ENCODE peak calls at places on chromosome 22, in ten cellular contexts. K, A, I, X, S, R, Z, L, W and Q are unnamed samples.

GRCh38 chr22:19880786-19881569 is 26.3 kb upstream of the GNB1L start:
- DNase-seq in K (peak; percentile 41), A (no peak), I (peak; percentile 84), X (no peak), S (peak; percentile 97), R (peak; percentile 92), Z (no peak), L (no peak), W (peak; percentile 96), Q (peak; percentile 99)

GRCh38 chr22:49425356-49425755 is 402.3 kb downstream of the BRD1 start:
- DNase-seq in K (no peak), A (no peak), I (no peak), X (no peak), S (no peak), R (no peak), Z (no peak), L (no peak), W (no peak), Q (no peak)

GRCh38 chr22:21965762-21966288 is 13.2 kb upstream of the PPM1F start:
- DNase-seq in K (no peak), A (no peak), I (no peak), X (no peak), S (no peak), R (no peak), Z (no peak), L (no peak), W (no peak), Q (no peak)

GRCh38 chr22:44244265-44244822 is 63.6 kb downstream of the PARVG start:
- DNase-seq in K (no peak), A (no peak), I (peak; percentile 16), X (no peak), S (no peak), R (no peak), Z (no peak), L (no peak), W (no peak), Q (no peak)

GRCh38 chr22:50507421-50507990 is at the start of gene LMF2:
- DNase-seq in K (no peak), A (no peak), I (peak; percentile 91), X (peak; percentile 92), S (no peak), R (peak; percentile 91), Z (peak; percentile 94), L (peak; percentile 89), W (no peak), Q (peak; percentile 82)

GRCh38 chr22:23696326-23696851 is 5.6 kb downstream of the RGL4 start:
- DNase-seq in K (no peak), A (peak; percentile 25), I (no peak), X (peak; percentile 82), S (no peak), R (no peak), Z (no peak), L (no peak), W (no peak), Q (no peak)

GRCh38 chr22:25700996-25701815 is 40.8 kb upstream of the MYO18B start:
- DNase-seq in K (no peak), A (no peak), I (no peak), X (no peak), S (peak; percentile 18), R (no peak), Z (peak; percentile 30), L (peak; percentile 54), W (peak; percentile 31), Q (peak; percentile 4)

GRCh38 chr22:49100764-49101163 is 726.9 kb downstream of the BRD1 start:
- DNase-seq in K (no peak), A (no peak), I (no peak), X (no peak), S (no peak), R (no peak), Z (no peak), L (no peak), W (no peak), Q (no peak)

GRCh38 chr22:36819112-36819511 is 2.3 kb upstream of the PVALB start:
- DNase-seq in K (no peak), A (no peak), I (no peak), X (no peak), S (no peak), R (no peak), Z (no peak), L (no peak), W (no peak), Q (no peak)
- H3K27me3 ChIP-seq in K (peaks cover 18% of the 10 kb centered on the region), A (peaks cover 29% of the 10 kb centered on the region), I (peaks cover 88% of the 10 kb centered on the region), X (peaks cover 34% of the 10 kb centered on the region), S (peaks cover 57% of the 10 kb centered on the region), R (peaks cover 67% of the 10 kb centered on the region), Z (peaks cover 63% of the 10 kb centered on the region), L (peaks cover 74% of the 10 kb centered on the region), W (peaks cover 64% of the 10 kb centered on the region), Q (peaks cover 58% of the 10 kb centered on the region)

GRCh38 chr22:29314074-29314473 is 1.4 kb downstream of the RASL10A start:
- DNase-seq in K (no peak), A (no peak), I (no peak), X (no peak), S (no peak), R (no peak), Z (no peak), L (peak; percentile 64), W (no peak), Q (peak; percentile 39)

GRCh38 chr22:29313126-29314071 is 2.1 kb downstream of the RASL10A start:
- DNase-seq in K (peak; percentile 34), A (no peak), I (no peak), X (no peak), S (no peak), R (no peak), Z (peak; percentile 52), L (no peak), W (peak; percentile 68), Q (no peak)

GRCh38 chr22:29310863-29311339 is 4.5 kb downstream of the GAS2L1 start:
- DNase-seq in K (peak; percentile 75), A (no peak), I (peak; percentile 98), X (peak; percentile 28), S (peak; percentile 92), R (peak; percentile 93), Z (peak; percentile 95), L (peak; percentile 65), W (peak; percentile 83), Q (peak; percentile 98)

GRCh38 chr22:29311468-29312217 is 3.9 kb downstream of the RASL10A start:
- DNase-seq in K (no peak), A (no peak), I (no peak), X (no peak), S (no peak), R (no peak), Z (peak; percentile 55), L (no peak), W (no peak), Q (peak; percentile 47)

DNA sequence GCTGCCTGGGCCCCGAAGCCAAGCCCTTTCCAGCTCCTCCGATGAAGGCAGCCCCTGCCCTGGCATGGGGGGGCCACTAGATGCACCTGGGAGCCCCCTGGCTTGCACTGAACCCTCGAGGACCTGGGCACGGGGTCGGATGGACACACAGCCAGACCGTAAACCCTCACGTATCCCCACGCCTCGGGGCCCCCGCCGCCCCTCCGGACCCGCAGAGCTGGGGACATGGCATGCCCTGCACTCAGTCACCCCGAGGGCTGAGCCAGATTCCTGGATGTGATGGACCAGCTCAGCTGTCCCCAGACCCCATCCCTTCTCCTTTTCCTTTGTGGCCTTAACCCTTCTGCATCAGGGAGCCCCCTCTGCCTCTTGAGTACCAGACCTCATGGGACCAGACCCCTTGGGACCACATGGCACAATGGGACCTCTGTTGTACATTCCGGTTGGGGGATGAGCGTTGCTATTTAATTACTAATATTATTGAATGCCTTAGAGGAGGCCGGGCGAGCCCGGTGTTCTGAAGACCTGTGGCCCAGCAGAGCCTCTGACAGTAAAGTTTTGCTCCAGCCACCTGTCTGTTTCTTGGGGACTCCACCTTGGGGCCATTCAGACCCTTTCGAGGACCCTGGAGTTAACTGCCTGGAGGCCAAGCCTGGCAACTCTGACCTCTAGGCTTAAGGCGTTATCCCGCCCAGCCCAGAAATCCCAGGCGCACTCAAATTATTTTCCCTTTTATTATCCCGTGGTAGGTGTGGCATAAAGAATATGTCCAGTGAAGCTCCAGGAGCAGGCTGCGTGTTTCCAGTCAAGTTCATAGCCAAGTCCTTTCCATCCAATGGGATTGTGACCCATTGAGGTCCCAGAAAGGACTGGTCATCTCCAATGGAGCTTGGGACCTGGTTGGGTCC is 3.0 kb downstream of the RASL10A start:
- DNase-seq in K (no peak), A (no peak), I (no peak), X (no peak), S (no peak), R (no peak), Z (no peak), L (no peak), W (no peak), Q (peak; percentile 37)
- H3K4me3 ChIP-seq in K (no peak overlapping the region), A (no peak overlapping the region), I (no peak overlapping the region), X (no peak overlapping the region), S (no peak overlapping the region), R (no peak overlapping the region), Z (no peak overlapping the region), L (no peak overlapping the region), W (no peak overlapping the region), Q (no peak overlapping the region)

GRCh38 chr22:17861909-17862308 is 87.6 kb upstream of the BID start:
- DNase-seq in K (no peak), A (no peak), I (no peak), X (no peak), S (no peak), R (no peak), Z (no peak), L (no peak), W (no peak), Q (no peak)

GRCh38 chr22:17860220-17860965 is 86.1 kb upstream of the BID start:
- DNase-seq in K (no peak), A (no peak), I (no peak), X (no peak), S (no peak), R (no peak), Z (no peak), L (no peak), W (no peak), Q (no peak)

GRCh38 chr22:17865183-17866055 is 91.2 kb upstream of the BID start:
- DNase-seq in K (no peak), A (no peak), I (no peak), X (no peak), S (no peak), R (no peak), Z (no peak), L (no peak), W (no peak), Q (no peak)

GRCh38 chr22:17864398-17865182 is 90.3 kb upstream of the BID start:
- DNase-seq in K (no peak), A (no peak), I (no peak), X (no peak), S (no peak), R (no peak), Z (no peak), L (no peak), W (no peak), Q (no peak)

DNA sequence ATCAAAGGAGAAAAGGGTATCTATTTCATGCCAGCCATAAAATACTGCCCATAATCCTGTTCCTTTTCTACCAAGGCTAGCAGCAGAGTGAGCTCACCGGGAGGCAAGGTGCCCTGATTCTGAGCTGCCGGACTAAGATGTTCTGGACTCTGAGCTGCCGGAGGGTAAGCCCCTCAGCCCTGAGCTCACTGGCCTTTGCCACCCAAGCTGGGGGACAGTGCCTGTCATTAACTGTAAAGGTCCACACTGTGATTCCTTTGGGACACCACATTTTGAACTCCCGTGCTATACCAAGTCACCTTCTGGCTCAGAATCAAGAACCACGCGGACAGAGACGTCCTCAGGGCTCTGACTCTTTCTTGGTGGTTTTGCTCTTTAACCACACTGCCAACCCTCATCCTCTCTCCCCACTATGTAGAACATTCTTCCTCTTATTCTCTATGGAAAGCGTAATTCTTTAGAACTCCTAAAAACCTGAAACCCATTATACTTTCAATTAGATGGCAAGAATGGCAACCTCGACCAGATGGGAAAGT is 88.4 kb upstream of the BID start:
- DNase-seq in K (no peak), A (no peak), I (no peak), X (no peak), S (no peak), R (no peak), Z (no peak), L (no peak), W (no peak), Q (no peak)
- H3K9me3 ChIP-seq in K (no peaks in the 10 kb centered on the region), A (no peaks in the 10 kb centered on the region), I (no peaks in the 10 kb centered on the region), X (no peaks in the 10 kb centered on the region), S (no peaks in the 10 kb centered on the region), R (no peaks in the 10 kb centered on the region), Z (no peaks in the 10 kb centered on the region), L (no peaks in the 10 kb centered on the region), W (no peaks in the 10 kb centered on the region), Q (no peaks in the 10 kb centered on the region)

GRCh38 chr22:45531944-45532631 is 29.4 kb downstream of the FBLN1 start:
- DNase-seq in K (no peak), A (no peak), I (no peak), X (no peak), S (no peak), R (no peak), Z (no peak), L (peak; percentile 75), W (no peak), Q (no peak)

GRCh38 chr22:45531441-45531840 is 28.8 kb downstream of the FBLN1 start:
- DNase-seq in K (no peak), A (no peak), I (no peak), X (no peak), S (no peak), R (no peak), Z (no peak), L (no peak), W (no peak), Q (no peak)

GRCh38 chr22:45535400-45535799 is 32.7 kb downstream of the FBLN1 start:
- DNase-seq in K (no peak), A (no peak), I (no peak), X (no peak), S (no peak), R (no peak), Z (no peak), L (no peak), W (no peak), Q (no peak)

GRCh38 chr22:45534339-45535192 is 31.9 kb downstream of the FBLN1 start:
- DNase-seq in K (no peak), A (no peak), I (no peak), X (no peak), S (no peak), R (no peak), Z (no peak), L (no peak), W (no peak), Q (no peak)

DNA sequence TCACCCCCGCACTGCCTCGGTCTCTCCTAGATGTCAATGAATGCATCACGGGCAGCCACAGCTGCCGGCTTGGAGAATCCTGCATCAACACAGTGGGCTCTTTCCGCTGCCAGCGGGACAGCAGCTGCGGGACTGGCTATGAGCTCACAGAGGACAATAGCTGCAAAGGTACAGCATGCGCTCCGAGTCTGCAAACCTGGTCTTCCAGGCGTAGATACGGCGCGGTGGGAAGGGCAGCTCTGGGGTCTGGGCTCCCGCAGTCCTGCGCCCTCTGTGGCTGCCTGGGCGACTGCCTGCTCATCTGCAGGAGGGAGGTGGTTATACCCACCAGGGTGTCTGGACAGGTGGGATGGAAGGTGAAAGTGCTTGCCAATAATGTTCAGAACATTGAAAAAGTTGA is 31.0 kb downstream of the FBLN1 start:
- DNase-seq in K (no peak), A (no peak), I (no peak), X (no peak), S (no peak), R (no peak), Z (no peak), L (no peak), W (no peak), Q (no peak)
- H3K27me3 ChIP-seq in K (no peaks in the 10 kb centered on the region), A (no peaks in the 10 kb centered on the region), I (no peaks in the 10 kb centered on the region), X (no peaks in the 10 kb centered on the region), S (no peaks in the 10 kb centered on the region), R (no peaks in the 10 kb centered on the region), Z (no peaks in the 10 kb centered on the region), L (no peaks in the 10 kb centered on the region), W (no peaks in the 10 kb centered on the region), Q (no peaks in the 10 kb centered on the region)